ENCODE peak calls at places on chromosome 10, in six cellular contexts. K, Q, C, P, F and S are unnamed samples.

GRCh38 chr10:15738237-15738928 is 18.7 kb upstream of the ITGA8 start:
- DNase-seq in F (no peak), Q (no peak), K (no peak), P (no peak), C (no peak), S (no peak)

GRCh38 chr10:43111101-43111500 is 27.1 kb upstream of the CSGALNACT2 start:
- DNase-seq in C (no peak), K (no peak), Q (no peak), P (no peak), F (no peak), S (no peak)

GRCh38 chr10:119412244-119412750 is 130.2 kb downstream of the RGS10 start:
- DNase-seq in Q (peak), P (peak), F (peak), K (peak), C (no peak), S (no peak)

GRCh38 chr10:131233611-131234258 is 77.8 kb downstream of the TCERG1L start:
- DNase-seq in C (no peak), P (no peak), F (peak), Q (no peak), K (no peak), S (no peak)

GRCh38 chr10:96673318-96674099 is 46.8 kb downstream of the PIK3AP1 start:
- DNase-seq in P (peak), K (no peak), F (peak), Q (peak), C (no peak), S (no peak)

GRCh38 chr10:130300608-130301025 is 164.4 kb downstream of the GLRX3 start:
- DNase-seq in P (no peak), C (no peak), K (no peak), Q (no peak), F (no peak), S (peak)

GRCh38 chr10:10164845-10165244 is 852.8 kb upstream of the CELF2 start:
- DNase-seq in P (no peak), F (no peak), K (no peak), Q (no peak), C (no peak), S (no peak)

GRCh38 chr10:43658227-43658626 is 9.5 kb upstream of the ZNF32 start:
- DNase-seq in F (no peak), Q (no peak), C (no peak), P (no peak), K (no peak), S (no peak)

GRCh38 chr10:28207799-28208198 is 95.1 kb downstream of the MPP7 start:
- DNase-seq in P (no peak), F (no peak), K (no peak), Q (no peak), C (no peak), S (no peak)

GRCh38 chr10:3067859-3068179 is 471 bp downstream of the PFKP start:
- DNase-seq in C (no peak), Q (no peak), P (no peak), F (no peak), K (no peak), S (no peak)

GRCh38 chr10:129690248-129691070 is 223.4 kb downstream of the MGMT start:
- DNase-seq in K (no peak), F (no peak), Q (no peak), C (no peak), P (no peak), S (no peak)

GRCh38 chr10:127992376-127992775 is 85.5 kb downstream of the PTPRE start:
- DNase-seq in F (no peak), P (no peak), K (no peak), Q (no peak), C (no peak), S (no peak)

GRCh38 chr10:35372329-35372728 is 36.0 kb downstream of the CCNY start:
- DNase-seq in F (no peak), C (peak), Q (no peak), K (no peak), P (no peak), S (no peak)

GRCh38 chr10:43978936-43979335 is 330.3 kb upstream of the ZNF32 start:
- DNase-seq in P (no peak), Q (no peak), F (no peak), C (no peak), K (no peak), S (peak)

GRCh38 chr10:50275650-50276235 is 24.4 kb upstream of the ASAH2 start:
- DNase-seq in P (peak), C (no peak), K (no peak), Q (peak), F (peak), S (peak)

GRCh38 chr10:124605001-124605370 is 139.2 kb downstream of the FAM53B start:
- DNase-seq in Q (no peak), C (no peak), K (no peak), F (no peak), P (no peak), S (no peak)

GRCh38 chr10:6741561-6741960 is 161.5 kb upstream of the PRKCQ start:
- DNase-seq in K (no peak), Q (no peak), F (no peak), C (no peak), P (no peak), S (no peak)

GRCh38 chr10:32153931-32154330 is 97.7 kb upstream of the KIF5B start:
- DNase-seq in K (no peak), F (no peak), C (no peak), Q (no peak), P (no peak), S (no peak)

GRCh38 chr10:123848564-123849457 is 42.8 kb downstream of the CPXM2 start:
- DNase-seq in C (no peak), K (no peak), F (no peak), P (no peak), Q (no peak), S (no peak)

GRCh38 chr10:22682237-22683192 is 31.9 kb downstream of the PIP4K2A start:
- DNase-seq in P (no peak), C (no peak), F (no peak), K (no peak), Q (no peak), S (peak)

GRCh38 chr10:131860806-131861440 is 39.9 kb upstream of the PPP2R2D start:
- DNase-seq in K (no peak), P (no peak), Q (no peak), F (no peak), C (no peak), S (no peak)

GRCh38 chr10:16809074-16809718 is 8.0 kb downstream of the RSU1 start:
- DNase-seq in Q (no peak), K (no peak), F (no peak), C (peak), P (no peak), S (peak)

GRCh38 chr10:125060038-125060437 is 100.3 kb downstream of the CTBP2 start:
- DNase-seq in Q (no peak), F (no peak), K (no peak), P (no peak), C (no peak), S (no peak)

GRCh38 chr10:29056729-29057128 is 232.1 kb upstream of the LYZL1 start:
- DNase-seq in P (no peak), K (no peak), F (no peak), C (no peak), Q (no peak), S (no peak)

GRCh38 chr10:43160067-43160918 is 22.0 kb downstream of the CSGALNACT2 start:
- DNase-seq in F (no peak), K (no peak), Q (no peak), P (no peak), C (no peak), S (no peak)

GRCh38 chr10:11560076-11560709 is 51.3 kb downstream of the USP6NL start:
- DNase-seq in P (no peak), F (no peak), K (no peak), Q (no peak), C (no peak), S (peak)

GRCh38 chr10:101695404-101695732 is 398 bp upstream of the FBXW4 start:
- DNase-seq in Q (no peak), C (no peak), P (no peak), F (no peak), K (no peak), S (peak)

GRCh38 chr10:108360187-108360586 is 1195.7 kb upstream of the SORCS1 start:
- DNase-seq in Q (no peak), C (no peak), P (no peak), K (no peak), F (no peak), S (peak)

GRCh38 chr10:71754562-71754961 is 18.8 kb downstream of the VSIR start:
- DNase-seq in F (no peak), C (no peak), K (no peak), Q (no peak), P (no peak), S (no peak)

GRCh38 chr10:5292196-5292735 is 72.5 kb upstream of the UCN3 start:
- DNase-seq in C (no peak), F (no peak), P (no peak), K (no peak), Q (no peak), S (no peak)

GRCh38 chr10:25725917-25726716 is 207.9 kb upstream of the MYO3A start:
- DNase-seq in F (no peak), P (peak), C (peak), K (no peak), Q (no peak), S (peak)

GRCh38 chr10:75648186-75648761 is 216.8 kb downstream of the LRMDA start:
- DNase-seq in F (no peak), C (no peak), K (no peak), Q (no peak), P (no peak), S (no peak)

GRCh38 chr10:131553581-131553980 is 242.1 kb upstream of the TCERG1L start:
- DNase-seq in K (no peak), Q (no peak), C (no peak), F (no peak), P (no peak), S (no peak)

GRCh38 chr10:125151824-125152634 is 8.3 kb downstream of the CTBP2 start:
- DNase-seq in F (no peak), K (no peak), P (peak), C (no peak), Q (no peak), S (no peak)

GRCh38 chr10:598415-599170 is 90.9 kb downstream of the DIP2C start:
- DNase-seq in Q (no peak), C (peak), K (no peak), P (no peak), F (no peak), S (no peak)

GRCh38 chr10:14681305-14681704 is 93.4 kb downstream of the FAM107B start:
- DNase-seq in K (no peak), P (no peak), C (no peak), F (no peak), Q (no peak), S (no peak)

GRCh38 chr10:119725550-119726290 is at the start of gene INPP5F:
- DNase-seq in Q (peak), K (peak), C (peak), F (peak), P (peak), S (peak)

GRCh38 chr10:122392835-122393234 is 18.3 kb downstream of the PLEKHA1 start:
- DNase-seq in Q (no peak), C (no peak), F (no peak), P (no peak), K (no peak), S (no peak)

DNA sequence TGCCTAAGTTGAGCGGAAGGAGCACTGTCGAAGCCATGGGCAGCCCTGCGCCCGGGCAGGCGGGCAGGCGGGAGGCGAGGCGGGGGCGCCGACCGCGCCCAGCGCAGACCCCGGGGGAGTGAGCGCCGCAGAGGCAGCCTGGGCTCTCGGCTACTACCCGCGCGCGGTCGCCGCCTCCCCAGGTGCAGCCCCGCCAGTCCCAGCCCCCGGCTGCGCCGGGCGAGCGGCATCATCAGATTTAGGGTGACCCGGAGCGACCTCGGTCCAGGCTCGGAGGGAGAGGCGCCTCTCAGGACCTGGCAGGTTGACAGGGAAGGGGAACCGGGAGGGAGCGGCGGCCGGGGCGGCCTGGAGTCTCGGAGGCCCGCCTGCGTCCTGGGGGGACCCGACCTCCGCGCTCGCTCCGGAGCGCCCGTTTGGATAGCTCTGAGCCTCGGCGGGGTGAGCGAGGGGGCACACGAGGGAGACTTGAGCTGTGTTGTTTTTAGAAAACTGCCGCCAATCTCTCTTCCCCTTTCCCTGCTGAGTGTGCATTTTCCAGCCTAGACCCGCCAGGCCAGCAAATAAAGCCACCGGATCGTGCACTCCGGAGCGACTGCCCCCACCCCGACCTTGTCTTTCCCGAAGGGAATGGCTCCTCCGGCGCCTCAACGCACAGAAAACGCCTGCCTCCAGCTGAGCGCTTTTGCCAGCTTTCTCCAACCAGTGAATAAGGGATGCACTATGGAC is 2.3 kb upstream of the NRP1 start:
- DNase-seq in F (peak), P (peak), C (no peak), K (no peak), Q (peak), S (no peak)
- TF ChIP-seq POLR2A in F (no peak), P (no peak), C (no peak), K (no peak), Q (no peak), S (no peak)

GRCh38 chr10:73096452-73097304 is at the start of gene P4HA1:
- DNase-seq in K (peak), Q (peak), C (peak), P (peak), F (peak), S (peak)
- TF ChIP-seq POLR2A in K (peak), Q (peak), C (peak), P (peak), F (peak), S (peak)

DNA sequence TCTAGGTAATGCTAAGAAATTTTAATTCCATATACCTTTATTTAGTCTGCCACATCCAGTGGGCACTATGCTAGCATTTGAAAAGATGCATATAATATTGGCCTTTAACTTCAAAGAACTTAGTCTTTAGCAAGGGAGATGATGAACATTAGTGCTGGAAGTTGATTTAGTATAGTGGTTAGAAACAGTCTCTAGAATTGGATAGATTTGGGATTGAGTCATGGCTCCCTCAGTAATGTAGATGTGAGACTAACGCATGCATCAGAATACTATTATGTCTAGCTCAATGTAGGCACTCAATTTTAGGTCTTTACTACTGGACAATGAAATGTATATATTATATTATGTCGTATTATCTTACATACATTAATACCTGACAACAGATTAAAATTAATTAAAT is 5.8 kb downstream of the DKK1 start:
- DNase-seq in P (no peak), C (no peak), Q (no peak), F (no peak), K (no peak), S (no peak)
- TF ChIP-seq POLR2A in P (no peak), C (no peak), Q (no peak), F (no peak), K (no peak), S (no peak)

DNA sequence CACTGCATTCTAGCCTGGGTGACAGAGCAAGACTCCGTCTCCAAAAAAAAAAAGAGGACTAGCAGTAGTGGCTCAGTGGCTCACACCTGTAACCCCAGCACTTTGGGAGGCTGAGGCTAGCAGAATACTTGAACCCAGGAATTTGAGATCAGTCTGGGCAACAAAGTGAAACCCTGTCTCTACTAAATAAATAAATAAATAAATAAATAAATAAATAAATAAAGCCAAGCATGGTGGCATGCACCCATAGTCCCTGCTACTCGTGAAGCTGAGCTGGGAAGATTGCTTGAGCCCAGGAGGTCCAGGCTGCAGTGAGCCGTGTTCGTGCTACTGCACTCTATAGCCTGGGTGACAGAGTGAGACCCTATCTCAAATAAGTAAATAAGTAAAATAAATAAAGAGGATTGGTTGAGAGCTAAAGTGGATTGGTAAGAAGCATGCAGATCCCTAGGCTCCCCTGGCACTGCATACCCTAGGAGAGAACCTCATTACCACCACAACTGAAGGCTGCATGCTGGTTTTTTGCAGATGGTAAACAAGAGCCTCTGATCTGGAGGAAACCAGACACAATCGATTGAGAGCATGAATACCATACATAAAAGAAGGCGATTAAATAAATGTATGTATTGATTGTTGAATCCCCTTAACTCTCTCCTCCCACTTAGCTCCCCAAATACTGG is 163.2 kb downstream of the REEP3 start:
- DNase-seq in C (no peak), K (no peak), P (no peak), Q (no peak), F (no peak), S (no peak)
- TF ChIP-seq POLR2A in C (no peak), K (no peak), P (no peak), Q (no peak), F (no peak), S (no peak)

GRCh38 chr10:17914169-17915045 is 37.3 kb upstream of the SLC39A12 start:
- DNase-seq in C (no peak), K (no peak), Q (no peak), F (no peak), P (no peak), S (no peak)

GRCh38 chr10:17912764-17913163 is 39.0 kb upstream of the SLC39A12 start:
- DNase-seq in P (no peak), K (no peak), F (no peak), Q (no peak), C (no peak), S (no peak)

GRCh38 chr10:17906002-17906401 is 45.7 kb upstream of the SLC39A12 start:
- DNase-seq in C (no peak), Q (no peak), P (no peak), F (no peak), K (no peak), S (no peak)

GRCh38 chr10:17913604-17914003 is 38.1 kb upstream of the SLC39A12 start:
- DNase-seq in Q (no peak), P (no peak), F (no peak), C (no peak), K (no peak), S (no peak)

GRCh38 chr10:17910144-17910789 is 41.5 kb upstream of the SLC39A12 start:
- DNase-seq in F (no peak), K (no peak), P (peak), Q (peak), C (peak), S (peak)
- TF ChIP-seq POLR2A in F (no peak), K (no peak), P (no peak), Q (no peak), C (no peak), S (no peak)